ENCODE peak calls at places on chromosomes 6 and 20, in five cellular contexts. One of them, this sample, is unnamed.

GRCh38 chr6:56549014-56549413 is 93.7 kb downstream of the DST start:
- DNase-seq in HepG2: no peak
- DNase-seq in K562: no peak
- DNase-seq in H1: no peak
- DNase-seq in GM12878: no peak
- DNase-seq in this sample: peak; percentile 27

GRCh38 chr20:60097285-60097684 is 139.1 kb downstream of the CDH26 start:
- DNase-seq in H1: no peak
- DNase-seq in GM12878: no peak
- DNase-seq in K562: no peak
- DNase-seq in HepG2: no peak
- DNase-seq in this sample: no peak

GRCh38 chr6:34656378-34657036 is 40.1 kb downstream of the ILRUN start:
- DNase-seq in GM12878: peak; percentile 97
- DNase-seq in H1: no peak
- DNase-seq in K562: no peak
- DNase-seq in HepG2: peak; percentile 76
- DNase-seq in this sample: no peak

GRCh38 chr6:101462576-101462975 is 69.1 kb downstream of the GRIK2 start:
- DNase-seq in K562: no peak
- DNase-seq in HepG2: no peak
- DNase-seq in GM12878: no peak
- DNase-seq in H1: no peak
- DNase-seq in this sample: no peak

GRCh38 chr6:45625191-45625664 is 247.5 kb upstream of the SUPT3H start:
- DNase-seq in GM12878: no peak
- DNase-seq in K562: no peak
- DNase-seq in H1: peak; percentile 17
- DNase-seq in HepG2: no peak
- DNase-seq in this sample: no peak

GRCh38 chr6:55819811-55820210 is 55.6 kb downstream of the BMP5 start:
- DNase-seq in H1: no peak
- DNase-seq in HepG2: no peak
- DNase-seq in GM12878: no peak
- DNase-seq in K562: no peak
- DNase-seq in this sample: no peak

GRCh38 chr6:31079656-31080261 is 32.6 kb downstream of the C6orf15 start:
- DNase-seq in H1: peak; percentile 84
- DNase-seq in HepG2: peak; percentile 64
- DNase-seq in GM12878: no peak
- DNase-seq in K562: peak; percentile 46
- DNase-seq in this sample: peak; percentile 95

GRCh38 chr6:20377623-20378265 is 23.9 kb upstream of the E2F3 start:
- DNase-seq in GM12878: no peak
- DNase-seq in K562: no peak
- DNase-seq in HepG2: no peak
- DNase-seq in H1: no peak
- DNase-seq in this sample: no peak

GRCh38 chr6:37109714-37110454 is 60.1 kb upstream of the PIM1 start:
- DNase-seq in GM12878: no peak
- DNase-seq in H1: no peak
- DNase-seq in K562: peak; percentile 58
- DNase-seq in HepG2: peak; percentile 78
- DNase-seq in this sample: no peak

GRCh38 chr6:15244605-15245360 is 1.1 kb upstream of the JARID2 start:
- DNase-seq in K562: peak; percentile 94
- DNase-seq in HepG2: peak; percentile 55
- DNase-seq in GM12878: no peak
- DNase-seq in H1: peak; percentile 67
- DNase-seq in this sample: peak; percentile 81

GRCh38 chr6:107114872-107115694 is at the start of gene BEND3:
- DNase-seq in GM12878: no peak
- DNase-seq in HepG2: no peak
- DNase-seq in H1: no peak
- DNase-seq in K562: peak; percentile 83
- DNase-seq in this sample: peak; percentile 69

GRCh38 chr6:3176562-3177355 is 19.4 kb upstream of the TUBB2A start:
- DNase-seq in GM12878: no peak
- DNase-seq in HepG2: peak; percentile 68
- DNase-seq in K562: peak; percentile 81
- DNase-seq in H1: no peak
- DNase-seq in this sample: no peak

GRCh38 chr6:57822896-57823358 is 505.5 kb downstream of the PRIM2 start:
- DNase-seq in H1: peak; percentile 90
- DNase-seq in HepG2: no peak
- DNase-seq in K562: no peak
- DNase-seq in GM12878: no peak
- DNase-seq in this sample: peak; percentile 79

DNA sequence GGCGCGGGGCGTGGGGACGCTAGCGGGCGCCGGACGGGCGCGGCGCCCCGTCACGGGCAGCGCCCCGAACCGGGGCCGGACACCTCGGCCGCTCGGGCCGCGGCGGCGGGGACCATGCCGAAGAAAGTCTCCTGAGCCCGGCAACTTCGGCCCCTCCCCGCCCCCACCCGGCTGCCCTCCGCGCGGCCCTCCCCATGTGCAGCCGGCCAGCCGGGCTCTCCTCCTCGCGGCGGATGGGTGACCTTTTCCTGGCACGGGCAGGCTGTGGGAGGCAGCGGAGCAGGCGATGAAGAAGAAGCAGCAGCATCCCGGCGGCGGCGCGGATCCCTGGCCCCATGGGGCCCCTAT is 289 bp downstream of the UST start:
- DNase-seq in H1: no peak
- DNase-seq in K562: peak; percentile 14
- DNase-seq in HepG2: no peak
- DNase-seq in GM12878: no peak
- DNase-seq in this sample: peak; percentile 49
- H3K4me3 ChIP-seq in H1: peak overlapping the region; percentile 88
- H3K4me3 ChIP-seq in K562: peak overlapping the region; percentile 41
- H3K4me3 ChIP-seq in HepG2: peak overlapping the region; percentile 30
- H3K4me3 ChIP-seq in GM12878: peak overlapping the region; percentile 64
- H3K4me3 ChIP-seq in this sample: peak overlapping the region; percentile 68

GRCh38 chr6:131923356-131923755 is 27.8 kb downstream of the CCN2 start:
- DNase-seq in HepG2: peak; percentile 80
- DNase-seq in GM12878: no peak
- DNase-seq in H1: peak; percentile 81
- DNase-seq in K562: peak; percentile 65
- DNase-seq in this sample: peak; percentile 88
- TF ChIP-seq CREB1 in HepG2: no peak
- TF ChIP-seq CREB1 in GM12878: no peak
- TF ChIP-seq CREB1 in H1: no peak
- TF ChIP-seq CREB1 in K562: no peak
- TF ChIP-seq CREB1 in this sample: no peak

GRCh38 chr20:4018015-4018748 is 2.8 kb upstream of the RNF24 start:
- DNase-seq in GM12878: no peak
- DNase-seq in K562: no peak
- DNase-seq in H1: no peak
- DNase-seq in HepG2: no peak
- DNase-seq in this sample: no peak

GRCh38 chr20:4025125-4025524 is 9.8 kb upstream of the RNF24 start:
- DNase-seq in K562: no peak
- DNase-seq in GM12878: no peak
- DNase-seq in H1: no peak
- DNase-seq in HepG2: no peak
- DNase-seq in this sample: no peak

GRCh38 chr20:4020256-4020655 is 4.9 kb upstream of the RNF24 start:
- DNase-seq in H1: no peak
- DNase-seq in GM12878: no peak
- DNase-seq in HepG2: no peak
- DNase-seq in K562: no peak
- DNase-seq in this sample: no peak

GRCh38 chr20:4022386-4023350 is 7.3 kb upstream of the RNF24 start:
- DNase-seq in H1: no peak
- DNase-seq in HepG2: no peak
- DNase-seq in K562: no peak
- DNase-seq in GM12878: no peak
- DNase-seq in this sample: peak; percentile 32

DNA sequence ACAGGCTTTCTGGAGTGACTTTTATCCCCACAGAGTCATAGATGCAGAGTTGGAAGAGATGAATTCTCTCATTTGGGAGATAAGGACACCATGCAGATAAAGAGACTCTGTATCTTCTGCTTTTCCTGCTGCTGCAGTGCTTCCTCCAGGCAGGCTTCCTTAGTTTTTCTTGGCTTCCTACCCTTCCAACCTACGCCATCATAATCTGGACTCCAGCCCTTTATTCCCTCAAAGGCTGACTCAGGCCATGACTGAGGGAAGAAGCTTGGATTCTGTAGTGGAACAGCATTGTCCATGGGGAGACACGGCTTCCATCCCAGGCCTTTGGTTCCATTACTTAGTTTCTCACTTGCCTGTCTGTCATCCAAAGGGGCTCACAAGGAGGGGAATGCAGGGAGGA is 6.5 kb upstream of the RNF24 start:
- DNase-seq in H1: no peak
- DNase-seq in HepG2: no peak
- DNase-seq in GM12878: no peak
- DNase-seq in K562: no peak
- DNase-seq in this sample: no peak
- H2AFZ ChIP-seq in H1: no peak overlapping the region
- H2AFZ ChIP-seq in HepG2: no peak overlapping the region
- H2AFZ ChIP-seq in GM12878: no peak overlapping the region
- H2AFZ ChIP-seq in K562: peak overlapping the region; percentile 19
- H2AFZ ChIP-seq in this sample: no peak overlapping the region

GRCh38 chr20:62910217-62910766 is 16.0 kb downstream of the DIDO1 start:
- DNase-seq in HepG2: no peak
- DNase-seq in H1: no peak
- DNase-seq in K562: no peak
- DNase-seq in GM12878: no peak
- DNase-seq in this sample: no peak
- H3K4me3 ChIP-seq in HepG2: no peak overlapping the region
- H3K4me3 ChIP-seq in H1: no peak overlapping the region
- H3K4me3 ChIP-seq in K562: no peak overlapping the region
- H3K4me3 ChIP-seq in GM12878: no peak overlapping the region
- H3K4me3 ChIP-seq in this sample: no peak overlapping the region

GRCh38 chr6:67200626-67201403 is 1434.3 kb upstream of the ADGRB3 start:
- DNase-seq in K562: no peak
- DNase-seq in H1: no peak
- DNase-seq in HepG2: no peak
- DNase-seq in GM12878: no peak
- DNase-seq in this sample: no peak
- TF ChIP-seq CREB1 in K562: no peak
- TF ChIP-seq CREB1 in H1: no peak
- TF ChIP-seq CREB1 in HepG2: no peak
- TF ChIP-seq CREB1 in GM12878: no peak
- TF ChIP-seq CREB1 in this sample: no peak

This sample was measured in GM23338.